ENCODE peak calls at places on chromosomes 11 and 22, in six cellular contexts. S is dorsolateral prefrontal cortex; U is right cardiac atrium; X is CD4-positive, alpha-beta T cell; B is aorta; P is body of pancreas. V is an unnamed sample.

GRCh38 chr22:23382796-23383195 is 197.3 kb downstream of the IGLL1 start:
- DNase-seq in S (no peak), U (no peak), X (no peak), B (peak; percentile 63), P (no peak), V (no peak)

GRCh38 chr11:73342633-73343032 is 33.6 kb upstream of the RELT start:
- DNase-seq in S (peak; percentile 44), U (no peak), X (no peak), B (no peak), P (no peak), V (no peak)

GRCh38 chr22:19713228-19713627 is 1.1 kb upstream of the SEPTIN5 start:
- DNase-seq in S (no peak), U (no peak), X (no peak), B (no peak), P (no peak), V (no peak)

GRCh38 chr22:48579915-48580279 is 1247.8 kb downstream of the BRD1 start:
- DNase-seq in S (no peak), U (peak; percentile 6), X (no peak), B (no peak), P (no peak), V (no peak)

GRCh38 chr11:22828373-22828772 is 1.2 kb downstream of the SVIP start:
- DNase-seq in S (no peak), U (no peak), X (no peak), B (no peak), P (no peak), V (no peak)

GRCh38 chr11:32079511-32079910 is 11.4 kb upstream of the RCN1 start:
- DNase-seq in S (no peak), U (no peak), X (no peak), B (no peak), P (no peak), V (no peak)

GRCh38 chr11:69943066-69943465 is 123.8 kb upstream of the FGF3 start:
- DNase-seq in S (no peak), U (no peak), X (no peak), B (peak; percentile 48), P (no peak), V (no peak)

GRCh38 chr11:120170741-120171261 is 32.9 kb upstream of the TRIM29 start:
- DNase-seq in S (no peak), U (no peak), X (no peak), B (peak; percentile 70), P (no peak), V (no peak)

GRCh38 chr11:18594999-18595749 is 4.4 kb upstream of the MISFA start:
- DNase-seq in S (no peak), U (no peak), X (no peak), B (no peak), P (no peak), V (no peak)

DNA sequence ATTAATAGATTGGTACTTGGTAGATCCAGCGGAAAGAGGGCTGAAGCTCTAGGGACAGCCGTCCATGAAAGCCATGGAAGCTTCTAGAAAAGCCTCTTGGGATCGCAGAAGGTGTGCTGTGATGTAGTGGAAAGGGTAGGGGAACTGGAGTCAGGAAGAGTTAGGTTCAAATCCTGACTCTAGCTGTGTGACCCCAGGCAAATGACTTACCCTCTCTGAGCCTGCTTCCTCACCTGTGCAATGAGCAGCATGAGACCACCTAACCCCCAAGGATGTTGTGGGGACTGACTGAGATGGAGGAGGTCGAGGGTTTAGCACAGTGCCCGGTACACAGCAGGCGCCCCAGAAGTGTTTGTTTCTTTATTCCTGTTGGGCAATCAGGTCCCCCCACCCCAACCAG is 2.2 kb downstream of the EML3 start:
- DNase-seq in S (no peak), U (no peak), X (no peak), B (no peak), P (no peak), V (no peak)
- H3K27ac ChIP-seq in S (no peak overlapping the region), U (no peak overlapping the region), X (no peak overlapping the region), B (no peak overlapping the region), P (no peak overlapping the region), V (no peak overlapping the region)

DNA sequence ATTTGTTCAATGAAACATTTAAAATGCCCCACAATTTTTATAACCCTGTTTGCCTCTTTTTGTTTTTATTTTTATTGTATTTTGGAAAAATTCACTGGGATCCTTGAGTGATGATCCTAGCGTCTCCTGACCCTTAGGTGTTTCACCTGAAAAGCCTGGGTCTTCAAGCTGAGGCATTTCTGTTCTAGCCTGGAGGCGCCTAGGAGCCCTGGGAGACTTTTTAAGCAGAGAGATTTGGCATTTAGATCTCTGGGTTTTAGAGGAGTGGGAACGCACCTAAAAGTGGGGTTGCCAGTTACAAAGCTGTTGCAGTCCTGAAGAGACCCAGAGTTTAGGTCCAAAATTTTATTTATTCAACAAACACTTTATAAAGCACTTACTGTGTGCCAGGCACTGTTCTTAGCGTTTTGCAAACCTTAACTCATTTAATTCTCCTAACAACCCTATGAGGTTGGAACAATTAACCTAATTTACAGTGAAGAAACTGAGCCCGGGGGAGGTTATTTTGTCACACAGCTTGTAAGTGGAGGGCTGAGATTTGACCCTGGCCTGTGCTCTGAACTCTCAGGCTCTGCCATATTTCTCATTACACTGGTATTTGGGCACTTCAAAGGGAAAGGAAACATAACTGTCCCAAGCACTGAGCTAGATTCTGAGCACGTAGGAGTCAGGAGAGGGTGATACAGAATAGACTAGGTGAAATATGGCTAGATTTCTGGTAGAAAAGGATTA is 834 bp upstream of the FADS1 start:
- DNase-seq in S (no peak), U (no peak), X (no peak), B (no peak), P (no peak), V (no peak)
- H3K27ac ChIP-seq in S (peak overlapping the region; percentile 100), U (peak overlapping the region; percentile 25), X (no peak overlapping the region), B (peak overlapping the region; percentile 84), P (no peak overlapping the region), V (peak overlapping the region; percentile 97)

GRCh38 chr11:75334402-75334891 is 17.0 kb downstream of the ARRB1 start:
- DNase-seq in S (no peak), U (no peak), X (no peak), B (no peak), P (no peak), V (no peak)
- H3K27ac ChIP-seq in S (no peak overlapping the region), U (no peak overlapping the region), X (no peak overlapping the region), B (no peak overlapping the region), P (no peak overlapping the region), V (no peak overlapping the region)

GRCh38 chr11:20021771-20022362 is 138.4 kb downstream of the DBX1 start:
- DNase-seq in S (no peak), U (no peak), X (no peak), B (no peak), P (no peak), V (no peak)

GRCh38 chr11:20020716-20021115 is 139.6 kb downstream of the DBX1 start:
- DNase-seq in S (no peak), U (no peak), X (no peak), B (no peak), P (no peak), V (no peak)

GRCh38 chr11:20020198-20020597 is 140.1 kb downstream of the DBX1 start:
- DNase-seq in S (no peak), U (no peak), X (no peak), B (no peak), P (no peak), V (no peak)

GRCh38 chr11:20022363-20023081 is 137.8 kb downstream of the DBX1 start:
- DNase-seq in S (no peak), U (no peak), X (no peak), B (no peak), P (peak; percentile 50), V (no peak)

GRCh38 chr11:20021212-20021611 is 139.1 kb downstream of the DBX1 start:
- DNase-seq in S (no peak), U (no peak), X (no peak), B (no peak), P (no peak), V (no peak)
- H3K27ac ChIP-seq in S (no peak overlapping the region), U (no peak overlapping the region), X (no peak overlapping the region), B (no peak overlapping the region), P (no peak overlapping the region), V (no peak overlapping the region)

DNA sequence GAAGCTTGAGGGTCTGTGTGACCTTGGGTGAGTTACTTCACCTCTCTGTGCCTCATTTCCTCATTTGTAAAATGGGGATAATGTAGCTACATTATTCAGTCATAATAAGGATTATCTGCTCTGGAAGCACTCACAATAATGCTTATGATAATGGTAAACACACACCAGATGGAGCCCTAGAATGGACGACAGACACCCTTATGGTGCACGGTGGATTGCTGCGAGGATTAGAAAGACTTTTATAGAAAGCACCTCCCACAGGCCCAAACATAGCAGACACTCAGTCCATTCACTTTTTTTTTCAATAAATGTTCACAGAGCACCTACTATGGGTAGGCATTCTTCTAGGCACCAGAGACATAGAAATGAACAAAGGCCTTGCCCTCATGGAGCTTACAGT is 53.8 kb downstream of the LARGE1 start:
- DNase-seq in S (no peak), U (no peak), X (no peak), B (no peak), P (no peak), V (no peak)
- H3K27ac ChIP-seq in S (no peak overlapping the region), U (peak overlapping the region; percentile 91), X (no peak overlapping the region), B (no peak overlapping the region), P (no peak overlapping the region), V (no peak overlapping the region)

GRCh38 chr11:59144579-59145345 is 2.1 kb downstream of the FAM111A start:
- DNase-seq in S (peak; percentile 45), U (peak; percentile 79), X (peak; percentile 48), B (peak; percentile 90), P (peak; percentile 77), V (peak; percentile 17)
- H3K27ac ChIP-seq in S (no peak overlapping the region), U (peak overlapping the region; percentile 68), X (peak overlapping the region; percentile 80), B (peak overlapping the region; percentile 39), P (peak overlapping the region; percentile 17), V (no peak overlapping the region)

V was measured in substantia nigra.